ENCODE peak calls at places on chromosome 3, in seven cellular contexts. U is thyroid gland, V is neural progenitor cell, N is NB4, O is stomach, Y is cardiac fibroblast, B is bronchial epithelial cell. F is an unnamed sample.

GRCh38 chr3:61181874-61182273 is 69.4 kb downstream of the FHIT start:
- DNase-seq in U (peak), V (no peak), N (peak), O (no peak), Y (peak), B (peak), F (peak)

GRCh38 chr3:27613846-27614500 is 108.2 kb downstream of the EOMES start:
- DNase-seq in U (no peak), V (no peak), N (no peak), O (no peak), Y (peak), B (no peak), F (no peak)

GRCh38 chr3:99878005-99878404 is 60.3 kb downstream of the CMSS1 start:
- DNase-seq in U (no peak), V (no peak), N (peak), O (no peak), Y (peak), B (peak), F (peak)

GRCh38 chr3:99837715-99838114 is 20.1 kb downstream of the CMSS1 start:
- DNase-seq in U (no peak), V (no peak), N (no peak), O (no peak), Y (no peak), B (no peak), F (no peak)

GRCh38 chr3:156790141-156790540 is 36.0 kb upstream of the LEKR1 start:
- DNase-seq in U (no peak), V (no peak), N (no peak), O (no peak), Y (no peak), B (no peak), F (no peak)

GRCh38 chr3:98732239-98733054 is 30.7 kb upstream of the ST3GAL6 start:
- DNase-seq in U (peak), V (peak), N (peak), O (peak), Y (peak), B (no peak), F (peak)

GRCh38 chr3:124202754-124203153 is 210.8 kb upstream of the ROPN1 start:
- DNase-seq in U (peak), V (no peak), N (no peak), O (no peak), Y (no peak), B (no peak), F (no peak)

GRCh38 chr3:134369861-134370596 is 4.2 kb downstream of the AMOTL2 start:
- DNase-seq in U (no peak), V (no peak), N (no peak), O (no peak), Y (no peak), B (no peak), F (no peak)

GRCh38 chr3:149800693-149801092 is 8.3 kb upstream of the ANKUB1 start:
- DNase-seq in U (peak), V (no peak), N (no peak), O (no peak), Y (no peak), B (no peak), F (no peak)

GRCh38 chr3:124824286-124824915 is 62.8 kb downstream of the ITGB5 start:
- DNase-seq in U (no peak), V (no peak), N (no peak), O (no peak), Y (no peak), B (no peak), F (no peak)

GRCh38 chr3:144622845-144623244 is 651.2 kb downstream of the DIPK2A start:
- DNase-seq in U (no peak), V (no peak), N (peak), O (no peak), Y (no peak), B (no peak), F (peak)

GRCh38 chr3:173770796-173771573 is 373.4 kb downstream of the NLGN1 start:
- DNase-seq in U (no peak), V (peak), N (no peak), O (no peak), Y (peak), B (peak), F (no peak)

GRCh38 chr3:38039899-38040261 is 872 bp downstream of the DLEC1 start:
- DNase-seq in U (peak), V (peak), N (peak), O (peak), Y (peak), B (peak), F (peak)
- TF ChIP-seq CTCF in U (no peak), V (no peak), N (peak), O (no peak), Y (peak), B (peak), F (peak)

GRCh38 chr3:114405202-114405601 is 111.4 kb downstream of the TIGIT start:
- DNase-seq in U (no peak), V (no peak), N (no peak), O (no peak), Y (no peak), B (no peak), F (no peak)

GRCh38 chr3:114400369-114400768 is 106.5 kb downstream of the TIGIT start:
- DNase-seq in U (peak), V (no peak), N (no peak), O (no peak), Y (no peak), B (no peak), F (no peak)

GRCh38 chr3:114404590-114404989 is 110.8 kb downstream of the TIGIT start:
- DNase-seq in U (no peak), V (no peak), N (no peak), O (no peak), Y (peak), B (no peak), F (no peak)

GRCh38 chr3:114401346-114401745 is 107.5 kb downstream of the TIGIT start:
- DNase-seq in U (no peak), V (no peak), N (no peak), O (no peak), Y (no peak), B (no peak), F (no peak)

GRCh38 chr3:114402852-114403251 is 109.0 kb downstream of the TIGIT start:
- DNase-seq in U (no peak), V (no peak), N (no peak), O (no peak), Y (no peak), B (no peak), F (no peak)
- H3K4me3 ChIP-seq in U (no peak), V (no peak), N (no peak), O (no peak), Y (no peak), B (no peak), F (no peak)

DNA sequence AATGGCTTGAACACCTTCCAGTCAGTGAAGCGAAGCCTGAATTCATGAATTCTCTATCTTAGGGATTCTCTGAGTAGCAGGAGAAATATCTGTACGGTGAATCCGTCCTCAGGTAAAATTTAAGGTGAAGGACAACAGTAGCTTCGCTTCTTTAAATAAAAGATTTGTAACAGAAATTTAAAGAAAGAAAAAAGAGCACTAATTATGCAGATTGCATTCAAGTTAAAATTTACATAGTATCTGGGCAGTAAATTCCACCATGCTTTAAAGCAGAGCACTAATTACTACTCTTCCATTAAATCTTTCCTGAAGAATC is 282.6 kb downstream of the FGF12 start:
- DNase-seq in U (no peak), V (no peak), N (no peak), O (no peak), Y (no peak), B (no peak), F (no peak)
- TF ChIP-seq CTCF in U (no peak), V (no peak), N (no peak), O (no peak), Y (no peak), B (no peak), F (no peak)

GRCh38 chr3:113514265-113514769 is 639 bp downstream of the SPICE1 start:
- DNase-seq in U (no peak), V (no peak), N (peak), O (no peak), Y (no peak), B (no peak), F (no peak)
- H3K4me3 ChIP-seq in U (peak), V (peak), N (peak), O (peak), Y (peak), B (peak), F (peak)

GRCh38 chr3:58249358-58250092 is 11.9 kb downstream of the ABHD6 start:
- DNase-seq in U (peak), V (peak), N (no peak), O (peak), Y (no peak), B (no peak), F (no peak)
- TF ChIP-seq CTCF in U (no peak), V (peak), N (no peak), O (no peak), Y (peak), B (no peak), F (no peak)

DNA sequence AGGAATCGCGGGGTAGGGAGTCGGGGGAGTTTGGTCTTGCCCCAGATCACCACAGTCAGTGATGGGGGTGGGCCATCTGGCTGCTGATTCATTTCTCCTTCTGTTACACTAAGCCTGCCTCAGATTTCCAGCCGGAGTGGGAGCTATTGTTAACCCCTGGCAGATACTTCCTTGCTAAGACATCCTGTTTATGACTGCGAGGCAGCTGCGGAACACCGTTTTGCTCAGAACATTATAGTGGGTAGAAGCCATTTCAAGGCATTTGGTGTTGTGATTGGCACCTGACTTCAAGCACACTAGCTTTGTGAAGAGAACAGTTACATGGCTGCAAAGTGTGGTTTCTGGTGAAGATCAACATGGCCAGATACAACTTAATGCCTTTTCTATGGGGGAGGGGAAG is 73.8 kb downstream of the FLNB start:
- DNase-seq in U (no peak), V (no peak), N (peak), O (no peak), Y (peak), B (no peak), F (no peak)
- H3K4me3 ChIP-seq in U (no peak), V (no peak), N (no peak), O (no peak), Y (no peak), B (no peak), F (no peak)

F was measured in GM12865.